ENCODE peak calls at places on chromosomes 3 and 15, in eight cellular contexts. C, Y, L, J, D, Q, E and B are unnamed samples.
A peak's percentile ranks its signal among the peaks of the same experiment; 100 is the strongest.

GRCh38 chr3:54146383-54147239 is 24.3 kb downstream of the CACNA2D3 start:
- DNase-seq in C (peak; percentile 78), L (no peak), D (peak; percentile 56), E (no peak), J (peak; percentile 26), Y (peak; percentile 50), Q (no peak), B (no peak)

GRCh38 chr3:31412832-31413231 is 119.9 kb upstream of the STT3B start:
- DNase-seq in L (no peak), Y (no peak), D (no peak), C (no peak), E (no peak), Q (no peak), J (no peak), B (no peak)

GRCh38 chr3:171810278-171811058 is at the start of gene PLD1:
- DNase-seq in D (peak; percentile 76), Q (peak; percentile 78), Y (peak; percentile 78), C (peak; percentile 53), J (peak; percentile 94), L (no peak), E (peak; percentile 25), B (no peak)

GRCh38 chr15:76576526-76577279 is 240.1 kb downstream of the ISL2 start:
- DNase-seq in L (no peak), D (no peak), E (no peak), Y (no peak), J (no peak), Q (peak; percentile 85), C (no peak), B (no peak)

GRCh38 chr3:30162579-30162978 is 443.8 kb upstream of the TGFBR2 start:
- DNase-seq in Y (no peak), J (no peak), D (no peak), Q (peak; percentile 52), C (no peak), L (no peak), E (no peak), B (no peak)

GRCh38 chr3:96959902-96960596 is 145.7 kb downstream of the EPHA6 start:
- DNase-seq in J (no peak), L (no peak), Y (no peak), Q (peak; percentile 4), D (no peak), C (no peak), E (no peak), B (no peak)

GRCh38 chr15:82750831-82751181 is 41.1 kb upstream of the AP3B2 start:
- DNase-seq in Y (peak; percentile 31), C (peak; percentile 20), E (peak; percentile 22), Q (peak; percentile 8), D (no peak), J (peak; percentile 9), L (no peak), B (no peak)

GRCh38 chr3:116038968-116039950 is 406.0 kb downstream of the LSAMP start:
- DNase-seq in J (no peak), Q (peak; percentile 20), D (no peak), L (no peak), E (no peak), C (no peak), Y (no peak), B (no peak)

GRCh38 chr15:62183130-62183529 is 18.0 kb upstream of the C2CD4B start:
- DNase-seq in D (no peak), C (no peak), Y (no peak), J (no peak), E (no peak), L (no peak), Q (no peak), B (no peak)